ENCODE peak calls at places on chromosomes 11 and 22, in four cellular contexts. S is germinal center, G is MCF 10A, Y is HCT116. U is an unnamed sample.

GRCh38 chr22:24181088-24181995 is at the start of gene SUSD2:
- DNase-seq in S (no peak), G (no peak), Y (no peak), U (no peak)

GRCh38 chr22:28333106-28333505 is 346.5 kb downstream of the TTC28 start:
- DNase-seq in S (no peak), G (no peak), Y (no peak), U (no peak)

GRCh38 chr11:80320765-80321164 is 879.9 kb upstream of the TENM4 start:
- DNase-seq in S (no peak), G (peak; percentile 51), Y (no peak), U (no peak)

GRCh38 chr11:68010058-68011041 is at the start of gene ALDH3B1:
- DNase-seq in S (no peak), G (peak; percentile 95), Y (peak; percentile 60), U (no peak)

GRCh38 chr22:25021976-25022711 is 69.6 kb downstream of the KIAA1671 start:
- DNase-seq in S (no peak), G (no peak), Y (no peak), U (no peak)

GRCh38 chr11:2591805-2592204 is 108.0 kb downstream of the KCNQ1OT1 start:
- DNase-seq in S (no peak), G (no peak), Y (no peak), U (no peak)

GRCh38 chr11:28860898-28861297 is 752.7 kb downstream of the METTL15 start:
- DNase-seq in S (no peak), G (peak; percentile 85), Y (peak; percentile 13), U (no peak)

GRCh38 chr22:30538280-30538679 is 8.3 kb downstream of the SEC14L6 start:
- DNase-seq in S (no peak), G (peak; percentile 47), Y (no peak), U (no peak)

GRCh38 chr11:96098511-96099241 is 174.8 kb upstream of the MTMR2 start:
- DNase-seq in S (no peak), G (peak; percentile 50), Y (no peak), U (no peak)

GRCh38 chr11:16769386-16769785 is 30.9 kb downstream of the C11orf58 start:
- DNase-seq in S (no peak), G (no peak), Y (no peak), U (no peak)

GRCh38 chr22:48490513-48491411 is 1336.9 kb downstream of the BRD1 start:
- DNase-seq in S (no peak), G (no peak), Y (no peak), U (no peak)

GRCh38 chr11:132685174-132685611 is 847.1 kb downstream of the OPCML start:
- DNase-seq in S (no peak), G (peak; percentile 4), Y (no peak), U (no peak)

GRCh38 chr11:111148953-111149352 is 96.6 kb upstream of the POU2AF2 start:
- DNase-seq in S (no peak), G (no peak), Y (no peak), U (no peak)

GRCh38 chr11:44626645-44627044 is 61.2 kb downstream of the CD82 start:
- DNase-seq in S (no peak), G (no peak), Y (no peak), U (no peak)

U was measured in Panc1.